ENCODE peak calls at places on chromosome 13, in six cellular contexts. Q, T, H, X, N and P are unnamed samples.
A peak's percentile ranks its signal among the peaks of the same experiment; 100 is the strongest.

GRCh38 chr13:46327256-46327655 is 59.8 kb downstream of the RUBCNL start:
- DNase-seq in X (no peak), T (no peak), Q (no peak), N (no peak), H (no peak), P (no peak)

GRCh38 chr13:94548382-94549240 is 47.3 kb downstream of the TGDS start:
- DNase-seq in X (peak; percentile 5), T (peak; percentile 39), Q (no peak), H (peak; percentile 53), N (peak; percentile 47), P (peak; percentile 43)

GRCh38 chr13:34462843-34463242 is 479.2 kb upstream of the NBEA start:
- DNase-seq in Q (no peak), H (peak; percentile 19), N (peak; percentile 12), X (no peak), T (no peak), P (peak; percentile 17)

GRCh38 chr13:45228002-45228401 is 27.2 kb upstream of the KCTD4 start:
- DNase-seq in H (no peak), T (no peak), X (no peak), Q (no peak), N (no peak), P (no peak)

GRCh38 chr13:39935155-39935554 is 279.7 kb downstream of the COG6 start:
- DNase-seq in Q (no peak), X (no peak), H (no peak), T (no peak), N (no peak), P (no peak)

GRCh38 chr13:36819811-36820140 is 754 bp downstream of the RFXAP start:
- DNase-seq in Q (no peak), N (no peak), H (peak; percentile 29), X (no peak), T (no peak), P (no peak)

GRCh38 chr13:80215368-80215767 is 125.6 kb downstream of the SPRY2 start:
- DNase-seq in N (no peak), Q (no peak), T (no peak), X (no peak), H (no peak), P (no peak)

GRCh38 chr13:20053016-20053415 is 94.5 kb downstream of the ZMYM2 start:
- DNase-seq in T (no peak), X (no peak), H (peak; percentile 71), N (no peak), Q (no peak), P (no peak)

GRCh38 chr13:64397699-64398098 is 2832.4 kb downstream of the PCDH9 start:
- DNase-seq in N (no peak), T (no peak), X (no peak), Q (no peak), H (no peak), P (no peak)

GRCh38 chr13:109509154-109509905 is 277.1 kb downstream of the IRS2 start:
- DNase-seq in N (no peak), X (no peak), T (no peak), Q (no peak), H (no peak), P (no peak)

GRCh38 chr13:26605845-26606244 is 48.4 kb downstream of the WASF3 start:
- DNase-seq in X (no peak), Q (no peak), H (no peak), N (no peak), T (no peak), P (no peak)

GRCh38 chr13:45448965-45449559 is 15.7 kb upstream of the COG3 start:
- DNase-seq in X (no peak), T (no peak), H (no peak), Q (no peak), N (no peak), P (no peak)

GRCh38 chr13:73060251-73061160 is 1.7 kb downstream of the KLF5 start:
- DNase-seq in T (peak; percentile 22), N (peak; percentile 14), X (no peak), H (no peak), Q (no peak), P (no peak)

GRCh38 chr13:47539317-47539716 is 461.8 kb downstream of the SUCLA2 start:
- DNase-seq in Q (no peak), X (no peak), H (no peak), T (no peak), N (no peak), P (no peak)
- H3K4me3 ChIP-seq in Q (no peak overlapping the region), X (no peak overlapping the region), H (no peak overlapping the region), T (no peak overlapping the region), N (no peak overlapping the region), P (no peak overlapping the region)

DNA sequence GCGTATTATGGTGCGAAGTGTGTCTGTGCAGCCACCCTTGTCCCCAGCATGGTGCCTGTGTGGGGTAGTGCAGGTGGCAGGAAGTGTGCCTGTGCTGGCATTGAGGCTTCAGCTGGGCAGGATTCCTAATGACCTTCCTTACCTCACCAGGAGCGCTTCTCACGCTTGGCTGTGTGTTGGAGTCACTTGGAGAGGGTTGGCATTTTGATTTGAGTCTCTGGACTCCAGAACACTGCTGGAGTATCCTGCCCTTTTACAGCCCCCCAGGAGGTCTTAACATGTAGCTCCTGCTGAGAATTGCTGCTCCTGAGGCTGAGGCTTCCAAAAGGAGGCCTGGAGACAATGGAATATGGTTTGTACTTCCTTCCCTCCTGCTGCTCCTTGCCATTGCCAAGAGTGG is 87.0 kb downstream of the ARHGEF7 start:
- DNase-seq in N (no peak), Q (no peak), H (no peak), T (no peak), X (no peak), P (no peak)
- H3K4me3 ChIP-seq in N (no peak overlapping the region), Q (no peak overlapping the region), H (no peak overlapping the region), T (no peak overlapping the region), X (no peak overlapping the region), P (peak overlapping the region; percentile 60)

DNA sequence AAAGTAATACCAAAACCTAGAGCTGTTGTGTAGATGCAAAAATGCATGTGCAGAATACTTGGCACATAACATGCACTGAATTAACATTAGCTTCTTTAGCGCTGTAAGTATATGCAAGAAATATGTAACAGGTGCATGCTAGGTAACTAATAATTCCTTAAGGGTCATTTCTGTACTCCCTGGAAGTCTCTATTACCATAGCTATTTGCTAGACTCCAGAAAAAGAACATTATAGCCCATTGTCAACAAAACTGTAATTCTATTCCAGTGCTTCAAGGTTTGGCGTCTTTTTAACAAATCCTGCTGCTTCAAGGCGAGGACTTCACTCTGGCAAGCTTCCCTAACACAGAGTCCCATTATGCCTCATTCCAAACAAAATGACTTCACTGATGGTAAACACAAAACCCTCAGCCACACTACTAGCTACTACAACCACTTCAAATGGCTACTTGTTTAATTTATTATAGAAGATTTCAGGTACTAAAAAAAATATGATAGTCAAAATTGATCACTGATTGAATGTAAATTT is 32.7 kb downstream of the ELF1 start:
- DNase-seq in X (no peak), Q (no peak), H (no peak), N (no peak), T (no peak), P (no peak)
- H3K4me3 ChIP-seq in X (peak overlapping the region; percentile 7), Q (no peak overlapping the region), H (no peak overlapping the region), N (no peak overlapping the region), T (no peak overlapping the region), P (peak overlapping the region; percentile 58)

GRCh38 chr13:48038763-48039162 is 1.2 kb downstream of the NUDT15 start:
- DNase-seq in H (no peak), X (no peak), Q (no peak), T (no peak), N (no peak), P (no peak)
- H3K4me3 ChIP-seq in H (no peak overlapping the region), X (no peak overlapping the region), Q (peak overlapping the region; percentile 68), T (no peak overlapping the region), N (peak overlapping the region; percentile 87), P (peak overlapping the region; percentile 79)

DNA sequence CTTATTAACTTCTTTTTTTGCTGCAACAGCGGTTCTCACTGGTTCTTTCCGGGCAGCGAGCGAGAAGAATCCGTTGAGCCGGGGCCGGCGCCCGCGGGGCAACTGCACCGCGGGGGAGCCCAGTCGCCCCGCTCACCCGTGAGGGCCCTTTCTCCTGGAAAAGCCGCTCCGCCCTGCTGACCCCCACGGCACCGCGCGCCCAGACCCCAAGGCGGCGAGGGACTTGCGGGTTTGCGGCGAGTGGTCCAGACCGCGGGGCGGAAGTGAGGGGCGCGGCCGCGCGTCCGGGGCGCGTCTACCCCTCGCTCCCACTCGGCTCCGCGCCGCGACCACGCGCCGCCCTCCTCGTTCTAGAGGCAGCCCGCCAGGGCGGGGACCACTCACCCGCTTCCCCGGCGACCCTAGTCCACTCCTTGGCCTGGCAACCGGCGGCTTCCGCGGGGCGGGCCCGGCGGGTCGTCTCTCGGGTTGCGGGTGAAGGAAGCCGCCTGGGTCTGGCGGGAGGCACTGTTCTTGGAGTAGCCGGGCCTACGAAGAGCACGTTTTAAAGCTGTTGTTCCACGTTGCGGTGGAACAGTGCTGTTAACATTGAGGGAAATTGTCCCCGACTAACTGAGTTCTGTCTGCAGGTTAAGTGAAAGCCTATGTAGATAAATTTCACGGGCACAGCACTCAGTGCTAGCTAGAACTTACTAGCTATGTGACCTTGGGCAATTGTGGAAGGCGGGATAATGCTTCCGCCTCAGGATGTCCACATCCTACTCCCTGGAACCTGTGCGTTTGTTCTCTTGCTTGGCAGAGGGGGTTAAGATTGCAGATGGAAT is at the start of gene NEK3:
- DNase-seq in H (peak; percentile 63), N (peak; percentile 79), T (peak; percentile 63), X (peak; percentile 17), Q (peak; percentile 59), P (peak; percentile 75)
- H3K4me3 ChIP-seq in H (peak within 1 kb of the TSS; percentile 75), N (peak within 1 kb of the TSS; percentile 88), T (peak within 1 kb of the TSS; percentile 75), X (peak within 1 kb of the TSS; percentile 76), Q (peak within 1 kb of the TSS; percentile 96), P (peak within 1 kb of the TSS; percentile 96)